ENCODE peak calls at places on chromosomes 5 and 9, in ten cellular contexts. O is left ventricle myocardium inferior; F is OCI-LY7; X is pancreas; I is GM23338; E is gastrocnemius medialis; D is stomach; N is CD8-positive, alpha-beta T cell; R is H1; W is sigmoid colon. T is an unnamed sample.

GRCh38 chr9:14822666-14823065 is 87.6 kb downstream of the FREM1 start:
- DNase-seq in O (no peak), R (no peak), W (no peak), E (no peak), X (no peak), D (no peak), N (no peak), I (no peak), F (peak), T (no peak)

GRCh38 chr9:84305452-84306131 is 35.0 kb downstream of the SLC28A3 start:
- DNase-seq in F (no peak), R (no peak), N (no peak), D (no peak), X (no peak), O (no peak), W (no peak), I (peak), E (no peak), T (no peak)

GRCh38 chr9:16417749-16418148 is 452.7 kb downstream of the BNC2 start:
- DNase-seq in R (no peak), X (no peak), N (no peak), I (no peak), F (no peak), O (no peak), E (no peak), D (no peak), W (no peak), T (no peak)

GRCh38 chr9:21102311-21102710 is 24.6 kb upstream of the IFNB1 start:
- DNase-seq in I (no peak), X (no peak), O (no peak), R (no peak), W (no peak), N (no peak), E (no peak), D (no peak), F (no peak), T (no peak)

GRCh38 chr5:110386782-110387181 is 339.7 kb downstream of the TMEM232 start:
- DNase-seq in X (peak), E (no peak), F (no peak), W (no peak), N (no peak), O (no peak), D (no peak), I (no peak), R (no peak), T (no peak)

GRCh38 chr9:108245331-108245730 is 610.5 kb downstream of the ACTL7B start:
- DNase-seq in D (no peak), O (no peak), X (no peak), F (no peak), N (no peak), E (no peak), R (no peak), W (no peak), I (no peak), T (no peak)

GRCh38 chr9:107760469-107761242 is 271.1 kb upstream of the KLF4 start:
- DNase-seq in O (peak), N (no peak), F (no peak), X (no peak), E (peak), D (no peak), R (no peak), I (no peak), W (peak), T (peak)

GRCh38 chr9:35603506-35603985 is 1.5 kb upstream of the TESK1 start:
- DNase-seq in D (peak), R (peak), E (peak), I (peak), O (peak), F (no peak), W (peak), N (no peak), X (no peak), T (peak)

GRCh38 chr5:117143381-117143780 is 568.8 kb upstream of the SEMA6A start:
- DNase-seq in O (no peak), D (no peak), N (no peak), F (no peak), E (no peak), R (no peak), I (no peak), W (no peak), X (no peak), T (no peak)

GRCh38 chr5:5726401-5726800 is 303.9 kb downstream of the ICE1 start:
- DNase-seq in X (no peak), I (no peak), D (no peak), N (no peak), O (no peak), E (no peak), R (no peak), F (no peak), W (no peak), T (no peak)

GRCh38 chr5:102638316-102638715 is 116.8 kb upstream of the PAM start:
- DNase-seq in R (no peak), E (no peak), W (no peak), O (no peak), X (no peak), F (no peak), N (no peak), I (no peak), D (no peak), T (no peak)

GRCh38 chr5:96885518-96886338 is 9.4 kb downstream of the ERAP2 start:
- DNase-seq in N (peak), R (no peak), F (peak), E (peak), D (no peak), X (no peak), O (no peak), W (no peak), I (no peak), T (no peak)
- H3K27ac ChIP-seq in N (peak), R (no peak), F (peak), E (peak), D (no peak), X (no peak), O (no peak), W (no peak), I (no peak), T (peak)

GRCh38 chr5:83720805-83721431 is at the start of gene HAPLN1:
- DNase-seq in R (peak), I (peak), D (no peak), X (no peak), E (no peak), F (no peak), N (no peak), W (no peak), O (no peak), T (no peak)

GRCh38 chr5:83724915-83725314 is 4.3 kb upstream of the HAPLN1 start:
- DNase-seq in E (no peak), W (no peak), I (peak), O (no peak), F (no peak), R (no peak), X (no peak), N (no peak), D (no peak), T (no peak)

GRCh38 chr5:83718936-83719495 is 1.6 kb downstream of the HAPLN1 start:
- DNase-seq in R (no peak), F (no peak), W (no peak), D (no peak), I (no peak), X (no peak), O (no peak), N (no peak), E (no peak), T (no peak)

GRCh38 chr5:83724001-83724400 is 3.3 kb upstream of the HAPLN1 start:
- DNase-seq in N (no peak), F (no peak), D (no peak), I (no peak), X (no peak), E (no peak), W (no peak), O (no peak), R (no peak), T (no peak)

GRCh38 chr5:83721878-83722779 is 1.5 kb upstream of the HAPLN1 start:
- DNase-seq in R (peak), E (no peak), W (peak), X (peak), F (no peak), N (no peak), D (peak), I (peak), O (peak), T (peak)
- TF ChIP-seq CTCF in R (peak), E (no peak), W (no peak), X (no peak), F (no peak), N (no peak), D (no peak), I (peak), O (peak), T (peak)

DNA sequence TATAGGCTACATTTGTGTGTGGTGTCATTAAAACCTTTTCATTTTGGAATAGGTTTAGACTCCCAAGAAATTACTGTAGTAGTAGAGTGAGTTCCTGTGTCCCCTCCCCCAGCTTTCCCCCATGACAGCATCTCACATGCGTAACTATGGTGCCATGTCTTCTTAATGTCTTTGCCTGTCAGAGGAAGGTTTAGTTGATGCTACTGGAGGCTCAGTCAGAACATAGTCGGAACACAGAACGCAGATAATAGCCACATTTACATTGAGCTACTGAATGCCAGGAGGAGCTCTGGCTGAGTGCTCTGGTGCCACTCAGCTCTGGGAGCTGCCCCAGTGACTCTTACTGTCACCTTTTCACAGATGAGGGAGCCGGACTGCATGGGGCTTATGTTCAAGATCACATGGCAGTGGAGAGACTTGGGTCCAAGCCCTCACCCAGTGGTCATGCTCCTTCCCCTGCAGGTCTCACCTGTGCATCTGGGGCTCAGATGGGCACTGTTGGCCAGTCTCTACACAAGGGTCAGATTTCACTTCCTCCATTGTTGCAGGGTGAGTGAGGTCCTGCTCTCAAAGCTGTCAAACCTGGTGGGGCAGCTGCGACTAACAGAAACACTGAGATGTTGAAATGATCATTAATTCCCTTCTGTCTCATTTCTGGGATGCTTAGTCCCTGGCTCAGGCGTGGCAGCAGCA is 223.7 kb downstream of the AOPEP start:
- DNase-seq in I (peak), W (no peak), X (no peak), E (no peak), O (no peak), F (no peak), N (no peak), D (peak), R (no peak), T (no peak)
- H3K27ac ChIP-seq in I (no peak), W (no peak), X (peak), E (peak), O (peak), F (no peak), N (no peak), D (peak), R (no peak), T (peak)

GRCh38 chr9:6557883-6558282 is 87.6 kb downstream of the GLDC start:
- DNase-seq in N (no peak), W (no peak), F (no peak), O (no peak), D (no peak), I (peak), E (no peak), X (no peak), R (no peak), T (no peak)

GRCh38 chr9:6549106-6549505 is 96.4 kb downstream of the GLDC start:
- DNase-seq in E (no peak), I (no peak), N (no peak), X (no peak), R (no peak), O (no peak), W (no peak), F (no peak), D (no peak), T (no peak)

GRCh38 chr9:6552738-6553121 is 92.8 kb downstream of the GLDC start:
- DNase-seq in E (no peak), D (no peak), I (no peak), W (no peak), N (no peak), R (no peak), F (no peak), X (no peak), O (no peak), T (no peak)

GRCh38 chr9:6551126-6551525 is 94.4 kb downstream of the GLDC start:
- DNase-seq in R (no peak), O (no peak), D (no peak), W (no peak), E (no peak), F (no peak), N (no peak), X (no peak), I (no peak), T (no peak)

DNA sequence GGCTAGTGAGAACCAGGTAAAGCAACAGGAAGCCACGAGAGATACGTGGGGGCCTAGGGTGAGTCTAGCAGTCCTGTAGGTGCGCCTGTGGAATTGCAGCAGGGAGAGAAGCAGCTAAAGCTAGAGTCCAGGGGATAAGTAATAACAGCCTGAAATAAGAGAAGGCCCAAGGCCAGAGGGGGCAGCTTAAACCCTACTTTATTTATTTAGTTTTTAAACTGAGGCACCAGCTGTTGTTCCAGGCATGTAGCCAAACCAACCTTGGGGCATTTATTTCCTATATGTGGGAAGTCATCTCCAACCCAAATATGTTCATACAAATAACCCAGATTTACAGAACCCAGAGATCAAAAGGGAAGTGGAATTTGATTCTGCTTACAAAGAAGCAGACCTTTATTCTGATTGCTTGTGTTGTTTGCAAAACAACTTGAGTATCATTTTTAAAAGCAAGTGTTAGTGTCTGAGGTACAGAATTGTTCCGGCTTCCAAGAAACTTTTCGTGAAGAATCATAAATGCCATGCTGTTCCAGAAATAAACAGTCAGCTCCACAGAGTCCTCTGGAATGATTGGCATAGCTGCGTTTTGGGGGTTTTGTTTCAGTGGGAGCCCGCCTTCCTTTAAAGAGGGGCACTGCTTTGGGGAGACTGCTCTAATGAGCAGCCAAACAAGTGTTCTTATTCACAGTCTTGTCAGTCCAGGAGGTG is 93.3 kb downstream of the GLDC start:
- DNase-seq in E (no peak), F (no peak), R (no peak), D (no peak), N (no peak), W (no peak), X (no peak), O (no peak), I (peak), T (no peak)
- TF ChIP-seq CTCF in E (no peak), F (no peak), R (no peak), D (no peak), N (no peak), W (no peak), X (no peak), O (no peak), I (no peak), T (no peak)

DNA sequence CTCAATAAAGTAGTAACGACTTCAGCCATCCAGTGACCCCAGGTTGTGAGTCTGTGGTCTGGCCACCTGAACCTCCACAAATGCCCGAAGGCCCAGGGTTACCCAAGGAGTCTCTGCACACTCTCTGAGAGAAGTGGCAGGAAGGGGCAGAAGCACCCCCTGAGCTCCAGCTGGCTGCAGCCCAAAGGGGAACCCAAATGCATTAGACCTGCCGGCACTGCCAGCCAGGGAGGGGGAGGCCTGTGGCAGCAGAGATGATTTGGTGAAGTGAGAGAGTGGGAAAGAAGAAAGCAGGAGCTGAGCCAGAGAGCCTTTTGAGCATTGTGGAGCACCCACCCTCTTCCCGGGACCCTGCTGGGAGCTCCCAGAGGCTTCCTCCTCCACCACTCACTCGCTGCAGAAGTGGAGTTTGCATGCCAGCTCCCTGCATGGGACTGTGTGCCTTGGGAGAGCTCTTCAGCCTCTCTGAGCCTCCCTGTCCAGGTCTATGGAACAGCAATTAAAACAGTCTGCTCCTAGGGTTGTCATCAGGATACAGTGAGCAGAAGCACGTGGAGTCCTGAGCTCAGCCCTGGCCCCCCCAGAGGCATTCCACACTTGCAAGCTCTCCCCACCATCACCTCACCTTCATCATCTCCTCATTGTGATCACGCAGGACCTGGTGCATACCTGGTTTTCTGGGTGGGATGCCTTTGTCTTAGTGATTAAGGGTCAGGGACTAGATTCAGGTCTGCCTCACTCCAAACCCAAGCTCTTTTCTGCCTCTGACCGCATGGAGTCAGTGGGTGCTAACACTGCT is 13.8 kb upstream of the ANGPTL2 start:
- DNase-seq in F (no peak), N (no peak), X (no peak), D (peak), I (no peak), R (no peak), O (no peak), W (no peak), E (no peak), T (no peak)
- H3K27ac ChIP-seq in F (no peak), N (no peak), X (no peak), D (no peak), I (no peak), R (no peak), O (no peak), W (peak), E (no peak), T (no peak)

T was measured in heart right ventricle.